ENCODE peak calls at places on chromosomes 7 and 10, in nine cellular contexts. O is upper lobe of left lung, X is HCT116, T is GM12878, B is tibial nerve, L is A549, S is testis, G is uterus, A is IMR-90. W is an unnamed sample.

GRCh38 chr7:12434012-12434642 is 30.5 kb upstream of the VWDE start:
- DNase-seq in O (no peak), X (no peak), T (no peak), B (no peak), L (no peak), S (no peak), G (no peak), A (no peak), W (no peak)

GRCh38 chr7:87575521-87575920 is 25.2 kb downstream of the ABCB1 start:
- DNase-seq in O (no peak), X (no peak), T (no peak), B (no peak), L (no peak), S (no peak), G (no peak), A (peak; percentile 7), W (no peak)

GRCh38 chr10:35246770-35247343 is 89.5 kb upstream of the CCNY start:
- DNase-seq in O (no peak), X (no peak), T (no peak), B (no peak), L (no peak), S (no peak), G (no peak), A (no peak), W (no peak)

GRCh38 chr10:71191459-71192113 is 20.8 kb upstream of the UNC5B start:
- DNase-seq in O (no peak), X (no peak), T (no peak), B (no peak), L (no peak), S (no peak), G (no peak), A (no peak), W (no peak)

GRCh38 chr10:44774676-44775401 is 136.3 kb upstream of the TMEM72 start:
- DNase-seq in O (no peak), X (no peak), T (no peak), B (no peak), L (no peak), S (no peak), G (no peak), A (peak; percentile 70), W (no peak)

GRCh38 chr10:116728526-116729096 is 13.8 kb downstream of the HSPA12A start:
- DNase-seq in O (no peak), X (no peak), T (no peak), B (no peak), L (no peak), S (no peak), G (no peak), A (peak; percentile 71), W (no peak)

GRCh38 chr7:33334349-33334748 is 205.0 kb downstream of the BBS9 start:
- DNase-seq in O (no peak), X (peak; percentile 19), T (no peak), B (no peak), L (peak; percentile 44), S (no peak), G (no peak), A (peak; percentile 13), W (no peak)

GRCh38 chr7:50667338-50667737 is 102.1 kb upstream of the DDC start:
- DNase-seq in O (peak; percentile 66), X (no peak), T (no peak), B (no peak), L (no peak), S (no peak), G (peak; percentile 57), A (no peak), W (no peak)

GRCh38 chr7:151433721-151434400 is 6.1 kb downstream of the CRYGN start:
- DNase-seq in O (no peak), X (no peak), T (no peak), B (no peak), L (no peak), S (no peak), G (no peak), A (no peak), W (no peak)

DNA sequence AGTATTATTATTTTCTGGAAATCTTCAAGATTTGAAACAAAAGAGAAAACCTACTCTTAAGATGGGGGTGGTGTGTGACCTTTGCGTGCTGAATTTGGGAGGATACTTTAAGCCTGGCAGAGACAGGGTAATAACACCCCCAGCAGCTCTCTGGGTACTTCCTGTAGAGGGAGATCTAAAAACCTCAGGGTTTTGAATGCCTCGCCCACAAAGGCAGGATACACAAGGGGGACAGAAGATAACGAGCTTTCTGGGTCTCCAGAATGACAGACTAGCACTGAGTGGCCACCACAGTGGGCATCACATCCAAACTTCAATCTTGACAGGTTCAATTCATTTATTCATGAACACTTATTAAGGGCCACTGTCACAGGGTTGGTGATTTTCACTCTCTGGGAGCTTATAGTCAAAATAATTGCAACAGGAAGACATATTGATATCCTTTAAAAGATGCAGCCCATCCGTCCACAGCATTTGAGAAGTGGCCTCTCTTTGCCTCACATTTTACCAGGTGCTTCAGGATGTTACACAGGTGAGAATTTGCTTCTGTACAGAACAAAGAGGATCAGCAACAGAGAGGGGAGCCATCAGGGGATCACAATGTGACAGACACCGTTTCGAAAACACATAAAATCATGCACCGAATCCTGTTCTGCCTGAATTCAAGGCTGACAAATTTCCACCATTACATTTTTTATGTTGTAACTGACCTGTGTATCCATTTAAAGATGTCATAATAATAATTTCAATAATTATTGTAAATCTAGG is 14.3 kb downstream of the CPA1 start:
- DNase-seq in O (no peak), X (no peak), T (no peak), B (no peak), L (no peak), S (no peak), G (no peak), A (no peak), W (no peak)
- H3K4me3 ChIP-seq in O (no peak overlapping the region), X (no peak overlapping the region), T (no peak overlapping the region), B (no peak overlapping the region), L (no peak overlapping the region), S (no peak overlapping the region), G (no peak overlapping the region), A (no peak overlapping the region), W (no peak overlapping the region)

DNA sequence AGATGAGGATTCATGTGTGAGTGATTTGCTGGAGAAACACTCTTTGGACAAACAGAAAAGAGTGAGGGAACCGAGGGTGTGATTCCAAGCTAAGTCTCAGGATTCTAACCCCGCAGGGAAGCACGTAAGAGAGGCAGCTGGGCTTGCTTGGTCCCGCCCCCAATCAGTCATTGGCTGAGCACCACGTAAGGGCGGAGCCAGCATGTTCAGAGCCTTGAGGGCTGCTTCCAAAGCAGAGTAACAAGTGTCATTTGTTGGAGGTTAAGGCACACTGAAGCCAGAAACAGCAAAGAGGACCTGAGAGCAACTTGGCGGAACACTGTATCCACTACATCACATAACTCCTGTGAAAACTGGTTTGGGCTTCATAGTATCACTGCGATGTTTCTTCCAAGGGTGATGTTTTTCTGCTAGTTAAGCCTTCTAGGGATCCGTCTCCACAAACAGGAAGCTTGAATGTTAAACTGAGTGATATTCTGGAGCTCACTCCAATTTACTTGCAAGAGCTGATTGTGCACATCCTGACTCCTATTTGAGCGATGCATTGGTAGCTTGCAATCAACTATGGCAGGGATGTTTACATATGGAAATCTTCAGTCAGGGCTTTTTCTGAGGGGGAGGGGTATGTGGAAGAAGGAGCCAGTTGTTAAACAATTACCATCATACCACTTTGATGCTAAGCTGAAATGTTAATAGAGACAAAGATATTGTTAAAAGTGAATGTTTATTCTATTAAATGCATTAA is 43.3 kb upstream of the NXPH1 start:
- DNase-seq in O (no peak), X (peak; percentile 53), T (no peak), B (no peak), L (peak; percentile 23), S (peak; percentile 64), G (no peak), A (no peak), W (peak; percentile 46)
- TF ChIP-seq POLR2A in O (no peak), X (no peak), T (no peak), B (no peak), L (no peak), S (no peak), G (no peak), A (no peak), W (no peak)

GRCh38 chr7:106064836-106065559 is 47.1 kb downstream of the SYPL1 start:
- DNase-seq in O (peak; percentile 74), X (peak; percentile 82), T (no peak), B (peak; percentile 53), L (peak; percentile 85), S (peak; percentile 91), G (peak; percentile 92), A (peak; percentile 88), W (peak; percentile 80)

GRCh38 chr7:106062521-106062931 is 49.6 kb downstream of the SYPL1 start:
- DNase-seq in O (no peak), X (no peak), T (no peak), B (no peak), L (no peak), S (no peak), G (no peak), A (no peak), W (no peak)

GRCh38 chr7:106064329-106064728 is 47.8 kb downstream of the SYPL1 start:
- DNase-seq in O (no peak), X (no peak), T (no peak), B (no peak), L (no peak), S (no peak), G (peak; percentile 15), A (no peak), W (no peak)

GRCh38 chr7:106063039-106063438 is 49.1 kb downstream of the SYPL1 start:
- DNase-seq in O (no peak), X (no peak), T (no peak), B (no peak), L (no peak), S (no peak), G (no peak), A (no peak), W (no peak)

DNA sequence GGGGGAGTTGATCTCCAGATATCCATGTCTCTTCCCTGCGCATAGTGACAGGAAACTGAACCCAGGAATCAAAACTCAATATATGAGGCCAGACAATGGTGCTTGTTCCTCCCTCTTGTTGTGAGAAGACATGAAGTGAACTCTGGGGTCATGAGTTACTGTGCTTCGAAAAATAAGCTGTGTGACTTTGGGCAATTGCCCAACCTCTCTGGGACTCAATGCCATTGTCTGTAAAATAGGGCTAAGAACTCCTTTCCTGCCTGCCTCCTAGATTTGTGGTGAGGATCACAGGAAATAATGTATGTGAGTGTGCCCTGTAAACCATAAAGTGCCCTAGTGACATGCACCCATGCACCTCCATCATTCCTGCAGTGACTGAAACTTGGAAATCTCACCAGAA is 48.4 kb downstream of the SYPL1 start:
- DNase-seq in O (no peak), X (no peak), T (no peak), B (no peak), L (no peak), S (no peak), G (no peak), A (no peak), W (no peak)
- H3K27ac ChIP-seq in O (no peak overlapping the region), X (no peak overlapping the region), T (no peak overlapping the region), B (no peak overlapping the region), L (peak overlapping the region; percentile 45), S (no peak overlapping the region), G (peak overlapping the region; percentile 74), A (no peak overlapping the region), W (no peak overlapping the region)

DNA sequence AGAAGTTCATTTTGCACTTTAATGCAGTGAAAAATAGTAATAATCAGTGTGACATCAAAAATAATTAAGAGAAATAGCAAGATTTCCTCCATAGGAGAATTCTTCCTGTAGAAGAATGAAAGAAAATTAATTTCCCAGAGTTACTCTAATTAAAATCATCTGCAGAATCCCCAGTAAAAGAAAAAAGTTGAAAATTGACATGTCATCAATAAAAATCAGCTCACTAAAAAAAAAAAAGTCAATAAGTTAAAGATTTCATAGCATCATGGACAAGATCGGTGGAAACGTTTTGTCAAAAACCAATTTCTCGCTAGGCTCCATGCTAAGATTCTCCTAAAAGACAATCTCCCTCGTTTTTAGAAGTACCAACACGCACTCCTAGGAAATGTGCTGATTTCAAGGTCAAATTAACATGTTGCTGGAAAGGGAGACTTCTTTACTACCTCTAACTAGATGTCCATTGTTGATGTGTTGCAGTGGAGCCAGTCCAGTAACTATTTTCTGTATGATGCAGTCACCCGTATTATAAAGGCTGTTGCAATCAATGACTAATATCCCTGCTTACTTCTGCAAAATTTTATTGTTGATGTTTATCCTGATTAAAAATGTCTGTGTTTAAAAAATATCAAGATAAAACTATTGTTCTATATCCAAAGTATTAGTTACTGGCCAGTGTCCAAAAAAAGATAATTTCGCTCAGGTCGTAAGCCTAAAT is 591.9 kb upstream of the MGMT start:
- DNase-seq in O (no peak), X (no peak), T (no peak), B (no peak), L (no peak), S (no peak), G (no peak), A (no peak), W (no peak)
- H3K4me3 ChIP-seq in O (no peak overlapping the region), X (no peak overlapping the region), T (no peak overlapping the region), B (no peak overlapping the region), L (no peak overlapping the region), S (no peak overlapping the region), G (no peak overlapping the region), A (no peak overlapping the region), W (no peak overlapping the region)

W was measured in Peyer's patch.